ENCODE peak calls at places on chromosome 6, in ten cellular contexts. M is HCT116, X is fibroblast of pulmonary artery, K is PC-9, G is fibroblast of lung, B is left lung, E is astrocyte of the cerebellum, N is tibial artery, Z is BJ, Q is fibroblast of mammary gland. J is an unnamed sample.
A peak's percentile ranks its signal among the peaks of the same experiment; 100 is the strongest.

GRCh38 chr6:18545726-18546125 is 158.6 kb downstream of the RNF144B start:
- DNase-seq in M (no peak), X (peak; percentile 41), K (no peak), G (no peak), B (no peak), E (no peak), N (no peak), Z (no peak), Q (no peak), J (peak; percentile 17)

GRCh38 chr6:52306972-52307849 is 22.7 kb upstream of the MCM3 start:
- DNase-seq in M (no peak), X (no peak), K (peak; percentile 38), G (no peak), B (peak; percentile 84), E (no peak), N (no peak), Z (no peak), Q (no peak), J (no peak)

GRCh38 chr6:46793138-46793537 is at the start of gene MEP1A:
- DNase-seq in M (no peak), X (no peak), K (no peak), G (no peak), B (no peak), E (no peak), N (no peak), Z (no peak), Q (no peak), J (no peak)

GRCh38 chr6:165478581-165478980 is 169.2 kb upstream of the C6orf118 start:
- DNase-seq in M (no peak), X (no peak), K (no peak), G (no peak), B (no peak), E (no peak), N (no peak), Z (no peak), Q (no peak), J (no peak)

GRCh38 chr6:136720045-136720760 is 72.1 kb downstream of the MAP3K5 start:
- DNase-seq in M (no peak), X (no peak), K (no peak), G (no peak), B (no peak), E (no peak), N (no peak), Z (no peak), Q (no peak), J (no peak)

GRCh38 chr6:44667226-44667625 is 279.7 kb downstream of the CDC5L start:
- DNase-seq in M (peak; percentile 13), X (peak; percentile 85), K (peak; percentile 55), G (peak; percentile 75), B (no peak), E (peak; percentile 98), N (no peak), Z (peak; percentile 93), Q (peak; percentile 95), J (peak; percentile 68)

GRCh38 chr6:142861711-142862110 is 83.3 kb downstream of the HIVEP2 start:
- DNase-seq in M (no peak), X (no peak), K (no peak), G (no peak), B (no peak), E (no peak), N (no peak), Z (no peak), Q (no peak), J (no peak)

GRCh38 chr6:15781890-15782289 is 119.1 kb upstream of the DTNBP1 start:
- DNase-seq in M (no peak), X (no peak), K (no peak), G (no peak), B (no peak), E (no peak), N (no peak), Z (no peak), Q (no peak), J (no peak)

GRCh38 chr6:35148167-35148741 is 7.1 kb upstream of the TCP11 start:
- DNase-seq in M (no peak), X (peak; percentile 65), K (no peak), G (peak; percentile 52), B (no peak), E (no peak), N (no peak), Z (no peak), Q (peak; percentile 86), J (peak; percentile 64)

GRCh38 chr6:25344827-25345226 is 65.7 kb downstream of the CARMIL1 start:
- DNase-seq in M (no peak), X (no peak), K (no peak), G (no peak), B (no peak), E (no peak), N (no peak), Z (no peak), Q (no peak), J (no peak)

GRCh38 chr6:106510090-106510970 is 119.0 kb downstream of the RTN4IP1 start:
- DNase-seq in M (no peak), X (peak; percentile 47), K (peak; percentile 52), G (peak; percentile 59), B (peak; percentile 95), E (peak; percentile 31), N (peak; percentile 37), Z (no peak), Q (peak; percentile 70), J (no peak)

GRCh38 chr6:109360281-109360680 is 22.0 kb downstream of the CD164 start:
- DNase-seq in M (no peak), X (no peak), K (no peak), G (no peak), B (no peak), E (no peak), N (no peak), Z (no peak), Q (no peak), J (no peak)
- TF ChIP-seq CTCF in M (no peak), X (no peak), K (no peak), G (no peak), B (no peak), E (no peak), N (no peak), Z (no peak), Q (no peak), J (no peak)

GRCh38 chr6:37992749-37993148 is 173.2 kb downstream of the ZFAND3 start:
- DNase-seq in M (no peak), X (no peak), K (no peak), G (no peak), B (no peak), E (no peak), N (no peak), Z (no peak), Q (no peak), J (no peak)

GRCh38 chr6:37993596-37993995 is 174.1 kb downstream of the ZFAND3 start:
- DNase-seq in M (no peak), X (no peak), K (no peak), G (no peak), B (no peak), E (no peak), N (no peak), Z (no peak), Q (no peak), J (no peak)

GRCh38 chr6:37994238-37994637 is 174.7 kb downstream of the ZFAND3 start:
- DNase-seq in M (no peak), X (peak; percentile 45), K (no peak), G (no peak), B (no peak), E (no peak), N (no peak), Z (no peak), Q (peak; percentile 50), J (peak; percentile 16)

DNA sequence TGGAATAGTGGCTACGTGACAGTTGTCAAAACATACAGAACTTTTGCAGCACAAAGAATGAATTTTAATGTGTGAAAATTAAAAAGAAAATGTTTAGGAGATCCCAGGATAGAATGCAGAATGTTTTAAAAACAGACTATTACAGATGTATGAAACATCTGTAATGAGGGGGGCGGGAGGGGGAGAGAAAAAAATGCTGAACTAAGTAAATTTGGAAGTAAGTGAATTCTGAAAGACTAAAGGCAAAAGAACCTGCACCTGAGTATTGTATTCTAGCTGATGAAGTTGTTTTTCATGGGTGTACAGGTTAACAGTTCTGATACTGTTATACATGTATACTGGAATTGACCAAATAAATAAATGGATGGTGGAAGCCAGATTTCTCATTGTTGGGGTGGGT is 178.8 kb downstream of the ZFAND3 start:
- DNase-seq in M (no peak), X (no peak), K (no peak), G (no peak), B (no peak), E (no peak), N (no peak), Z (no peak), Q (no peak), J (no peak)
- H3K4me3 ChIP-seq in M (no peak overlapping the region), X (no peak overlapping the region), K (no peak overlapping the region), G (no peak overlapping the region), B (no peak overlapping the region), E (no peak overlapping the region), N (no peak overlapping the region), Z (no peak overlapping the region), Q (no peak overlapping the region), J (no peak overlapping the region)

GRCh38 chr6:21745543-21746337 is 152.2 kb downstream of the SOX4 start:
- DNase-seq in M (no peak), X (no peak), K (no peak), G (no peak), B (no peak), E (no peak), N (no peak), Z (no peak), Q (no peak), J (no peak)
- TF ChIP-seq CTCF in M (no peak), X (no peak), K (no peak), G (no peak), B (no peak), E (no peak), N (no peak), Z (no peak), Q (no peak), J (no peak)

DNA sequence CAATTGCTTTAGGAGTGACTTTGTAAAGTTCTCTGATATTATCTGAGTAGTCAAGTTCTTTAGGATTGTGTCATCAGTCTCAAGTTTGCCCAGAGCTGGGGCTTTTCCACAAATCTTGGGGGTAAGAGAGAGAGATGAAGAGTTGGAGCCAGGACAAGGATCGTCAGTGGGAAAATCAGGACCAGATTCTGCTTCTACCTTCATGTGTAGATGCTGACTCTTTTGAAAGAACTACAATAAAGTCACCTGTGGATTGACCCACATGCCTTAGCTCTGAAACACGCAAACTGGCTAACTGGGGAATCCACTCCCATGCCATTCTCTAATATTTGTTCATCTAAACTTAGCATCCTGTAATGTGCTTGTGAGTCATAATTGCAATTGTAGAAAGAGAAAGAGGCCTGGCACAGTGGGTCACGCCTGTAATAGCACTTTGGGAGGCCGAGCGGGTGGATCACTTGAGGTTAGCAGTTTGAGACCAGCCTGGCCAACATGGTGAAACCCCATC is 15.6 kb upstream of the BICRAL start:
- DNase-seq in M (peak; percentile 52), X (peak; percentile 42), K (peak; percentile 40), G (peak; percentile 55), B (no peak), E (no peak), N (no peak), Z (peak; percentile 41), Q (peak; percentile 51), J (peak; percentile 68)
- H3K4me3 ChIP-seq in M (peak overlapping the region; percentile 1), X (no peak overlapping the region), K (no peak overlapping the region), G (no peak overlapping the region), B (no peak overlapping the region), E (no peak overlapping the region), N (no peak overlapping the region), Z (no peak overlapping the region), Q (no peak overlapping the region), J (no peak overlapping the region)